ENCODE peak calls at places on chromosomes 3 and 15, in ten cellular contexts. Y is esophagus muscularis mucosa, I is stomach, G is vagina, B is transverse colon, A is K562, W is SK-N-SH, O is spleen, M is HCT116, T is HL-60. S is an unnamed sample.

GRCh38 chr3:35829499-35829898 is 190.2 kb downstream of the ARPP21 start:
- DNase-seq in Y (no peak), I (no peak), G (no peak), B (no peak), A (no peak), W (peak), O (no peak), M (no peak), T (no peak), S (no peak)

GRCh38 chr3:127772776-127773751 is 49.3 kb downstream of the MGLL start:
- DNase-seq in Y (no peak), I (no peak), G (no peak), B (no peak), A (no peak), W (no peak), O (peak), M (no peak), T (no peak), S (no peak)

GRCh38 chr15:74428970-74429783 is 4.6 kb downstream of the SEMA7A start:
- DNase-seq in Y (no peak), I (no peak), G (no peak), B (no peak), A (no peak), W (no peak), O (no peak), M (no peak), T (peak), S (no peak)

GRCh38 chr3:29186131-29186599 is 94.7 kb upstream of the RBMS3 start:
- DNase-seq in Y (no peak), I (no peak), G (no peak), B (no peak), A (no peak), W (no peak), O (no peak), M (peak), T (no peak), S (no peak)

GRCh38 chr3:123586131-123586530 is 1.3 kb upstream of the HACD2 start:
- DNase-seq in Y (peak), I (peak), G (no peak), B (peak), A (peak), W (peak), O (peak), M (peak), T (peak), S (peak)

GRCh38 chr15:40252141-40252437 is 13.2 kb downstream of the PAK6 start:
- DNase-seq in Y (no peak), I (no peak), G (no peak), B (no peak), A (no peak), W (no peak), O (no peak), M (no peak), T (no peak), S (no peak)

GRCh38 chr15:76863693-76864092 is 41.4 kb downstream of the SCAPER start:
- DNase-seq in Y (no peak), I (no peak), G (no peak), B (no peak), A (no peak), W (no peak), O (no peak), M (no peak), T (no peak), S (peak)

GRCh38 chr15:78035319-78035718 is 42.2 kb downstream of the TBC1D2B start:
- DNase-seq in Y (no peak), I (peak), G (no peak), B (no peak), A (no peak), W (no peak), O (peak), M (no peak), T (peak), S (no peak)

GRCh38 chr3:123807820-123808219 is 76.3 kb downstream of the MYLK start:
- DNase-seq in Y (no peak), I (no peak), G (no peak), B (peak), A (no peak), W (peak), O (no peak), M (no peak), T (no peak), S (no peak)

GRCh38 chr15:35393403-35393802 is 152.6 kb downstream of the DPH6 start:
- DNase-seq in Y (no peak), I (no peak), G (no peak), B (no peak), A (no peak), W (no peak), O (no peak), M (no peak), T (no peak), S (no peak)

GRCh38 chr15:69535101-69535638 is 82.6 kb downstream of the RPLP1 start:
- DNase-seq in Y (no peak), I (no peak), G (no peak), B (no peak), A (no peak), W (no peak), O (no peak), M (no peak), T (peak), S (no peak)

GRCh38 chr15:20351448-20351961 is 190.1 kb downstream of the GOLGA6L6 start:
- DNase-seq in Y (no peak), I (peak), G (peak), B (no peak), A (peak), W (no peak), O (peak), M (no peak), T (no peak), S (no peak)

GRCh38 chr3:183122257-183122932 is 23.1 kb upstream of the MCCC1 start:
- DNase-seq in Y (no peak), I (no peak), G (no peak), B (no peak), A (peak), W (peak), O (no peak), M (peak), T (no peak), S (peak)

GRCh38 chr15:100095896-100096600 is 245.7 kb downstream of the ADAMTS17 start:
- DNase-seq in Y (no peak), I (no peak), G (peak), B (no peak), A (no peak), W (no peak), O (peak), M (no peak), T (no peak), S (no peak)

GRCh38 chr3:196966526-196967401 is 1.9 kb downstream of the PIGZ start:
- DNase-seq in Y (no peak), I (no peak), G (no peak), B (no peak), A (no peak), W (no peak), O (peak), M (no peak), T (no peak), S (peak)

GRCh38 chr3:196968233-196969000 is at the start of gene PIGZ:
- DNase-seq in Y (no peak), I (peak), G (no peak), B (peak), A (peak), W (peak), O (peak), M (no peak), T (peak), S (peak)

GRCh38 chr3:196969001-196969659 is 497 bp upstream of the PIGZ start:
- DNase-seq in Y (no peak), I (no peak), G (no peak), B (peak), A (peak), W (peak), O (peak), M (no peak), T (peak), S (peak)

GRCh38 chr3:196965804-196966173 is 2.8 kb downstream of the PIGZ start:
- DNase-seq in Y (no peak), I (no peak), G (no peak), B (no peak), A (no peak), W (no peak), O (no peak), M (no peak), T (no peak), S (no peak)

DNA sequence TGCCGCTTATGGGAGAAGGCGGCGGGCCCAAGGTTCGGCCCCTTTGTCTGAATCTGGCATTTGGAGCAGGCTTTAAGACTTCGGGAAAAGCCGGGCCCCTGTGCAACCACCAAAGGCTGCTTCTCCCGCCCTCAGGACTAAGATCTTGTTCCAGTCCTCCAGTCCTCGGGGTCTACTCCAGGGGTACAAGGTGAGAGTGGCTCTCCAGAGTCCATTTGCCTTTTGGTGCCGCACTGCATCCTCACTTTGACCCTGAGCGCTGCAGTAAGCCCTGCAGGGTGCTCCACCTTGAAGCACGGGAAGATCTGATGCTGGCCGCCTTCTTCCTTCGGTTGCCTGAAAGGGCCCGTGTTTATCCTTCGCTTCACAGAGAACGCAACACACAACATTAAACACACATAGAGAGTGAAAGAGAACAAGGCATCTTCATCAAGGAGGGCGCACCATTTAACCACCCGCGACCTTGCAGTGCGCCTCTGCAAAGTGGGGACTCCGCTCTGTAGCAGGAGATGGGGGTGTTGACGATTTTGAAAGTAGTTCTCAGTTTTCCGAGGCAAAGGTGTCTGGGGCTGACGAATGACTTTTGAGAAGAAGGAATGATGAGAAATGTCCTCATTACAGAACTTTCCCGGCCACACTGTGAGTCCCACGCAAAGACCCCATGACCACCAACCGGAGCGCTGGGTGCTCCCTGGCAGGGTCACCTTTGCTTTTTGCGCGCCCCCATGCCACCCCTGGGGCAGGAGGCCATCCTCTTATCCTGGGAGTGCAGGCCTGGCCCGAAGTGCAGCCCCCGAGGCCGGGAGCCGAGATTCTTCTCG is 1.0 kb downstream of the PIGZ start:
- DNase-seq in Y (no peak), I (no peak), G (no peak), B (no peak), A (no peak), W (no peak), O (peak), M (no peak), T (no peak), S (peak)
- H3K4me3 ChIP-seq in Y (peak), I (peak), G (peak), B (peak), A (peak), W (peak), O (peak), M (peak), T (peak), S (peak)

GRCh38 chr3:179921500-179921899 is 115.2 kb downstream of the PEX5L start:
- DNase-seq in Y (no peak), I (no peak), G (no peak), B (no peak), A (no peak), W (no peak), O (no peak), M (no peak), T (no peak), S (no peak)
- TF ChIP-seq POLR2AphosphoS5 in Y (no peak), I (no peak), G (no peak), B (no peak), A (no peak), W (no peak), O (no peak), M (no peak), T (no peak), S (no peak)

GRCh38 chr15:86044981-86045380 is 34.7 kb upstream of the AGBL1 start:
- DNase-seq in Y (no peak), I (no peak), G (no peak), B (no peak), A (no peak), W (no peak), O (no peak), M (no peak), T (no peak), S (peak)
- TF ChIP-seq CTCF in Y (no peak), I (no peak), G (no peak), B (no peak), A (no peak), W (no peak), O (no peak), M (no peak), T (no peak), S (peak)

GRCh38 chr15:52481915-52482314 is 46.8 kb downstream of the MYO5A start:
- DNase-seq in Y (no peak), I (no peak), G (no peak), B (peak), A (no peak), W (no peak), O (no peak), M (peak), T (peak), S (no peak)

GRCh38 chr15:52483712-52484111 is 45.0 kb downstream of the MYO5A start:
- DNase-seq in Y (no peak), I (no peak), G (no peak), B (no peak), A (no peak), W (no peak), O (no peak), M (no peak), T (no peak), S (no peak)

GRCh38 chr15:52485290-52485689 is 43.4 kb downstream of the MYO5A start:
- DNase-seq in Y (no peak), I (no peak), G (no peak), B (no peak), A (no peak), W (no peak), O (no peak), M (no peak), T (no peak), S (no peak)

GRCh38 chr15:52486003-52486996 is 42.4 kb downstream of the MYO5A start:
- DNase-seq in Y (no peak), I (no peak), G (no peak), B (no peak), A (no peak), W (no peak), O (no peak), M (no peak), T (no peak), S (peak)

GRCh38 chr15:52480990-52481389 is 47.7 kb downstream of the MYO5A start:
- DNase-seq in Y (no peak), I (no peak), G (no peak), B (no peak), A (no peak), W (no peak), O (no peak), M (no peak), T (no peak), S (no peak)
- H3K4me3 ChIP-seq in Y (no peak), I (no peak), G (no peak), B (no peak), A (no peak), W (no peak), O (no peak), M (no peak), T (no peak), S (no peak)

GRCh38 chr3:185986201-185986600 is 48.4 kb upstream of the TRA2B start:
- DNase-seq in Y (no peak), I (no peak), G (no peak), B (no peak), A (peak), W (no peak), O (no peak), M (no peak), T (peak), S (no peak)

GRCh38 chr3:185981621-185982020 is 43.8 kb upstream of the TRA2B start:
- DNase-seq in Y (no peak), I (no peak), G (no peak), B (no peak), A (no peak), W (no peak), O (no peak), M (no peak), T (no peak), S (no peak)

GRCh38 chr3:185982632-185983031 is 44.8 kb upstream of the TRA2B start:
- DNase-seq in Y (no peak), I (no peak), G (no peak), B (no peak), A (no peak), W (no peak), O (no peak), M (no peak), T (no peak), S (no peak)

GRCh38 chr3:185984203-185984602 is 46.4 kb upstream of the TRA2B start:
- DNase-seq in Y (no peak), I (no peak), G (no peak), B (no peak), A (no peak), W (no peak), O (no peak), M (no peak), T (no peak), S (no peak)

GRCh38 chr3:185983495-185984141 is 45.8 kb upstream of the TRA2B start:
- DNase-seq in Y (no peak), I (peak), G (no peak), B (peak), A (peak), W (peak), O (peak), M (peak), T (peak), S (peak)
- TF ChIP-seq POLR2AphosphoS5 in Y (no peak), I (no peak), G (no peak), B (no peak), A (no peak), W (no peak), O (no peak), M (no peak), T (no peak), S (no peak)

DNA sequence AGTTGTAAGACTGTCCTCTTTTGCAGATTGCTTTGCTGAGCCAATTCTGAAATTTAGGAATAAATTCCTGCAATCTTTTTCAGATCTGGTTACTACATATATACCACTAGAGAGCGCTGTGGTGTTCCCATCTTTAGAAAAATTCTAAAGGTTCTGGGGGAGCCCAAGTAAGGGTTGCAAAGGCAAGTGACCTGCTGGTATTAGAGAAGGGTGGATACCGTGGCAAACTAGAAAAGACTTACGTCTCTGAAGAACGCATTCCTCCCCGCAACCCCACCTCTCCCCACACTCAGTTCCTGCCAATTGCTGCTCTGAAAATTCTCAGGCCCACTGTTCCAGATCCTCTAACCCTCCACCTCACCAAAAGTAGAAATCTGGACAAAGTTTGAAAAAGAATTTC is 48.5 kb downstream of the EFHB start:
- DNase-seq in Y (no peak), I (no peak), G (no peak), B (no peak), A (peak), W (peak), O (no peak), M (no peak), T (no peak), S (peak)
- TF ChIP-seq CTCF in Y (peak), I (peak), G (peak), B (peak), A (peak), W (peak), O (peak), M (peak), T (peak), S (peak)

DNA sequence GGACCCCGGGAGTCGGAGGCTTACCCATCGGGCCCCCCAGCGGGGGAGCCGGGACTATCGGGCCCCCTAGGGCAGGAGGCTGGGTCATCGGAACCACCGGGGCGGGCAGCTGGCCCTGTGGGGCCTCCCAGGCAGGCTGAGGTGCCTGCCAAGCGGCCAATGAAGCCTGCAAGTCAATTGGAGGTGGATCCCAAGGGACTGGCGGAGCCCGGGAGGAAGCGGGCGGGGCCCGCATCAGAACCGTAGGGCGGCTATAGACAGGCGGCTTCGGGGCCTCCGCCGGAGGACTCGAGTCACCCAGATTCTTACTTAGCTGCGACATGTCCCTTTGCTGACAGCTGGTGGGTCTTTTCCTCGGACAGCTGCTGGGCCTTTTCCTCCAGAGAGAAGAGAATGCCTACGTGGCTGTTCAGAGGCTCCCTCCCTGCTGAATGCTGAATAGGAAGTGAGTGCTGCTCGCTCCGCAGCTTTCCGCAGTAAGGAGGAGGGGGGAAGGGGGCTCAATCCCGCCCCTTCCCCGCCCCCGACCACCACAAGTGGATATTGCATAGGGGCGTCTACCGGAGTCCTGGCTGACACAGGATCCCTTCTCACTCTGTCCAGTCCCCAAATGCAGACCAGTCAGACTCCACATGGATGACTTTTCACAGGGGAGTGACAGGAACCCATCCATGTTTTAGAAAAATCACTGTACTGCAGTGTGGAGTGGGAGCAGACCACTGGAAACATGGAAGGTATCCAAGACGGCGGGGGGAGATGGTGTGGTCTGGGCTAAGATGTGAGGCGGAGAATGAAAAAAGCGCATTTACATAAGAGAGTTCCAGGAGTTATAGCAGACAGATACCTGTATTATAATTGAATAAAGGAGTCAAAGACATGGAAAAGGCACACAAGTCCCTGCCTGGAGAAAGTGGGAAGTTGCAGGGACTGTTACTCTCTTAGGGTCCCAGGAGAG is at the start of gene MAGEL2:
- DNase-seq in Y (no peak), I (no peak), G (no peak), B (no peak), A (no peak), W (peak), O (no peak), M (no peak), T (no peak), S (peak)
- H3K4me3 ChIP-seq in Y (peak), I (peak), G (peak), B (peak), A (no peak), W (peak), O (no peak), M (no peak), T (no peak), S (peak)